ENCODE peak calls at places on chromosomes 13 and 19, in eight cellular contexts. D is progenitor cell of endocrine pancreas; P is activated CD4-positive, alpha-beta T cell treated with anti-CD3 and anti-CD28 coated beads for 24 hours; N is activated naive CD8-positive, alpha-beta T cell treated with anti-CD3 and anti-CD28 coated beads, Interleukin-2, amount 50 U/mL, for 24 hours; Z is cardiac fibroblast; H is naive thymus-derived CD4-positive, alpha-beta T cell; G is C1 segment of cervical spinal cord; E is activated CD8-positive, alpha-beta memory T cell treated with anti-CD3 and anti-CD28 coated beads for 48 hours. C is an unnamed sample.

GRCh38 chr13:104286566-104287290 is 1220.5 kb upstream of the SLC10A2 start:
- DNase-seq in D (no peak), P (no peak), N (no peak), Z (no peak), H (no peak), G (no peak), E (no peak), C (peak)

GRCh38 chr19:46660008-46660517 is 919 bp downstream of the DACT3 start:
- DNase-seq in D (no peak), P (no peak), N (no peak), Z (peak), H (no peak), G (peak), E (no peak), C (no peak)

GRCh38 chr13:113562085-113562749 is 22.3 kb upstream of the TFDP1 start:
- DNase-seq in D (peak), P (peak), N (peak), Z (peak), H (no peak), G (peak), E (peak), C (peak)

GRCh38 chr19:3107658-3108057 is 13.5 kb downstream of the GNA11 start:
- DNase-seq in D (no peak), P (no peak), N (no peak), Z (no peak), H (no peak), G (no peak), E (no peak), C (no peak)

GRCh38 chr13:112053167-112053743 is 13.7 kb upstream of the SOX1 start:
- DNase-seq in D (no peak), P (no peak), N (no peak), Z (no peak), H (no peak), G (no peak), E (no peak), C (no peak)

GRCh38 chr19:1271528-1272422 is 2.6 kb downstream of the CIRBP start:
- DNase-seq in D (no peak), P (no peak), N (no peak), Z (no peak), H (no peak), G (no peak), E (no peak), C (no peak)

GRCh38 chr19:1747285-1748114 is 5.8 kb upstream of the ONECUT3 start:
- DNase-seq in D (no peak), P (no peak), N (peak), Z (peak), H (peak), G (no peak), E (no peak), C (no peak)

GRCh38 chr19:10975374-10976036 is 14.7 kb downstream of the SMARCA4 start:
- DNase-seq in D (no peak), P (no peak), N (no peak), Z (peak), H (no peak), G (no peak), E (no peak), C (no peak)

GRCh38 chr19:726993-727956 is 18.5 kb downstream of the PALM start:
- DNase-seq in D (no peak), P (no peak), N (no peak), Z (no peak), H (no peak), G (no peak), E (no peak), C (no peak)

GRCh38 chr19:2123682-2124387 is 27.1 kb downstream of the IZUMO4 start:
- DNase-seq in D (no peak), P (no peak), N (no peak), Z (peak), H (no peak), G (no peak), E (no peak), C (no peak)

GRCh38 chr19:53132231-53132991 is at the start of gene ZNF415:
- DNase-seq in D (peak), P (peak), N (peak), Z (peak), H (no peak), G (peak), E (no peak), C (no peak)

GRCh38 chr13:97005631-97006262 is 11.5 kb upstream of the OXGR1 start:
- DNase-seq in D (no peak), P (no peak), N (no peak), Z (peak), H (no peak), G (no peak), E (no peak), C (no peak)

GRCh38 chr19:7287716-7288115 is 6.5 kb downstream of the INSR start:
- DNase-seq in D (no peak), P (no peak), N (no peak), Z (no peak), H (no peak), G (no peak), E (no peak), C (no peak)

GRCh38 chr13:96822900-96823299 is 171.4 kb downstream of the OXGR1 start:
- DNase-seq in D (no peak), P (no peak), N (no peak), Z (no peak), H (no peak), G (no peak), E (no peak), C (no peak)

GRCh38 chr19:34556500-34556899 is 74.9 kb downstream of the WTIP start:
- DNase-seq in D (no peak), P (no peak), N (peak), Z (peak), H (no peak), G (no peak), E (no peak), C (no peak)

GRCh38 chr13:43388282-43389034 is 365.1 kb downstream of the DNAJC15 start:
- DNase-seq in D (no peak), P (no peak), N (no peak), Z (no peak), H (no peak), G (no peak), E (no peak), C (peak)

GRCh38 chr13:48009298-48009697 is 8.2 kb upstream of the SUCLA2 start:
- DNase-seq in D (no peak), P (no peak), N (no peak), Z (peak), H (no peak), G (no peak), E (no peak), C (no peak)

GRCh38 chr19:52941941-52942370 is 18.7 kb upstream of the ZNF888 start:
- DNase-seq in D (no peak), P (no peak), N (peak), Z (peak), H (no peak), G (peak), E (no peak), C (no peak)

GRCh38 chr19:43739836-43740235 is 14.9 kb downstream of the SMG9 start:
- DNase-seq in D (no peak), P (no peak), N (no peak), Z (no peak), H (no peak), G (no peak), E (no peak), C (no peak)

GRCh38 chr13:48579167-48579918 is 46.5 kb upstream of the RCBTB2 start:
- DNase-seq in D (no peak), P (no peak), N (no peak), Z (no peak), H (no peak), G (no peak), E (no peak), C (no peak)

GRCh38 chr13:71871844-71872243 is 4.8 kb upstream of the DACH1 start:
- DNase-seq in D (no peak), P (no peak), N (no peak), Z (no peak), H (no peak), G (no peak), E (no peak), C (no peak)

GRCh38 chr13:29754486-29754806 is 96.0 kb downstream of the UBL3 start:
- DNase-seq in D (no peak), P (no peak), N (peak), Z (peak), H (no peak), G (no peak), E (no peak), C (no peak)

GRCh38 chr19:17721821-17722220 is 2.5 kb downstream of the MAP1S start:
- DNase-seq in D (no peak), P (no peak), N (no peak), Z (peak), H (no peak), G (peak), E (no peak), C (no peak)

GRCh38 chr13:94711561-94712286 is 621 bp downstream of the SOX21 start:
- DNase-seq in D (peak), P (no peak), N (no peak), Z (peak), H (no peak), G (no peak), E (no peak), C (no peak)

GRCh38 chr19:7257148-7258041 is 36.8 kb downstream of the INSR start:
- DNase-seq in D (peak), P (no peak), N (no peak), Z (peak), H (no peak), G (no peak), E (no peak), C (no peak)

GRCh38 chr19:10115392-10116084 is 4.0 kb downstream of the P2RY11 start:
- DNase-seq in D (no peak), P (no peak), N (no peak), Z (no peak), H (no peak), G (no peak), E (no peak), C (no peak)

GRCh38 chr19:55467236-55468053 is 2.9 kb upstream of the C19orf85 start:
- DNase-seq in D (peak), P (peak), N (peak), Z (peak), H (no peak), G (no peak), E (peak), C (no peak)

GRCh38 chr19:50333235-50333736 is 4.1 kb upstream of the KCNC3 start:
- DNase-seq in D (peak), P (peak), N (peak), Z (peak), H (peak), G (peak), E (peak), C (no peak)

GRCh38 chr13:40275636-40276035 is 390.8 kb downstream of the FOXO1 start:
- DNase-seq in D (no peak), P (no peak), N (no peak), Z (no peak), H (no peak), G (no peak), E (no peak), C (no peak)

GRCh38 chr13:64718116-64718515 is 2512.0 kb downstream of the PCDH9 start:
- DNase-seq in D (no peak), P (no peak), N (no peak), Z (no peak), H (no peak), G (no peak), E (no peak), C (no peak)

GRCh38 chr13:20366056-20366455 is 133.9 kb upstream of the GJB6 start:
- DNase-seq in D (no peak), P (no peak), N (no peak), Z (no peak), H (no peak), G (no peak), E (no peak), C (no peak)

GRCh38 chr19:58227964-58228583 is 640 bp upstream of the ZNF544 start:
- DNase-seq in D (no peak), P (no peak), N (peak), Z (no peak), H (no peak), G (no peak), E (no peak), C (no peak)

C was measured in NCI-H1417 treated with DMSO at 0.1 percent for 48 hours.